ENCODE peak calls at places on chromosomes 1 and 21, in four cellular contexts. One of them, this sample, is unnamed.

GRCh38 chr1:224141693-224142092 is 27.8 kb downstream of the FBXO28 start:
- DNase-seq in T-helper 2 cell: no peak
- DNase-seq in D341Med: no peak
- DNase-seq in mucosa of gallbladder: no peak
- DNase-seq in this sample: no peak

GRCh38 chr1:218705911-218706893 is 361.1 kb downstream of the TGFB2 start:
- DNase-seq in T-helper 2 cell: no peak
- DNase-seq in D341Med: no peak
- DNase-seq in mucosa of gallbladder: peak; percentile 20
- DNase-seq in this sample: no peak

GRCh38 chr1:227451062-227451461 is 112.3 kb upstream of the ZNF678 start:
- DNase-seq in T-helper 2 cell: no peak
- DNase-seq in D341Med: no peak
- DNase-seq in mucosa of gallbladder: no peak
- DNase-seq in this sample: no peak

GRCh38 chr1:3790952-3791351 is 5.3 kb downstream of the LRRC47 start:
- DNase-seq in T-helper 2 cell: no peak
- DNase-seq in D341Med: no peak
- DNase-seq in mucosa of gallbladder: no peak
- DNase-seq in this sample: no peak

GRCh38 chr1:221923921-221924598 is 182.2 kb upstream of the DUSP10 start:
- DNase-seq in T-helper 2 cell: no peak
- DNase-seq in D341Med: no peak
- DNase-seq in mucosa of gallbladder: no peak
- DNase-seq in this sample: no peak

GRCh38 chr1:109046671-109047070 is 4.8 kb upstream of the WDR47 start:
- DNase-seq in T-helper 2 cell: no peak
- DNase-seq in D341Med: no peak
- DNase-seq in mucosa of gallbladder: no peak
- DNase-seq in this sample: no peak

GRCh38 chr21:45979141-45979631 is 2.4 kb upstream of the COL6A1 start:
- DNase-seq in T-helper 2 cell: no peak
- DNase-seq in D341Med: no peak
- DNase-seq in mucosa of gallbladder: peak; percentile 9
- DNase-seq in this sample: no peak

GRCh38 chr1:199742547-199742946 is 285.0 kb upstream of the NR5A2 start:
- DNase-seq in T-helper 2 cell: no peak
- DNase-seq in D341Med: no peak
- DNase-seq in mucosa of gallbladder: no peak
- DNase-seq in this sample: no peak